ENCODE peak calls at places on chromosomes 7 and 10, in five cellular contexts. U is A549, G is fibroblast of mammary gland, J is colonic mucosa, T is fibroblast of lung. V is an unnamed sample.

GRCh38 chr10:30647089-30647488 is 17.5 kb upstream of the LYZL2 start:
- DNase-seq in J (no peak), U (no peak), G (no peak), T (no peak), V (no peak)

GRCh38 chr7:139775829-139776266 is 1.9 kb downstream of the HIPK2 start:
- DNase-seq in T (peak), U (peak), G (peak), J (peak), V (peak)

GRCh38 chr7:34163956-34164355 is 258.6 kb downstream of the BMPER start:
- DNase-seq in U (no peak), T (no peak), J (no peak), G (no peak), V (no peak)

GRCh38 chr10:88346151-88346977 is 236.8 kb downstream of the RNLS start:
- DNase-seq in T (no peak), G (no peak), J (no peak), U (no peak), V (no peak)

GRCh38 chr10:15262036-15262713 is 93.7 kb upstream of the NMT2 start:
- DNase-seq in U (peak), J (peak), G (peak), T (peak), V (peak)

GRCh38 chr7:110253083-110253482 is 837.8 kb upstream of the LRRN3 start:
- DNase-seq in U (no peak), G (no peak), J (no peak), T (peak), V (no peak)

GRCh38 chr7:64183126-64183742 is 23.8 kb upstream of the ZNF735 start:
- DNase-seq in U (no peak), T (no peak), J (no peak), G (no peak), V (no peak)

GRCh38 chr10:120715214-120715613 is 135.9 kb upstream of the WDR11 start:
- DNase-seq in U (no peak), T (no peak), J (no peak), G (no peak), V (no peak)

GRCh38 chr10:69438531-69439349 is 12.5 kb upstream of the TSPAN15 start:
- DNase-seq in G (peak), T (peak), U (peak), J (no peak), V (peak)

GRCh38 chr10:124419635-124420034 is 912 bp upstream of the OAT start:
- DNase-seq in G (no peak), U (no peak), J (no peak), T (no peak), V (no peak)

GRCh38 chr10:44995581-44995913 is 5.2 kb upstream of the ZNF22 start:
- DNase-seq in U (no peak), J (no peak), G (no peak), T (no peak), V (no peak)

GRCh38 chr7:519974-520458 is 370 bp upstream of the PDGFA start:
- DNase-seq in T (peak), J (no peak), G (peak), U (peak), V (peak)

GRCh38 chr10:121926669-121927360 is 1.0 kb downstream of the ATE1 start:
- DNase-seq in T (peak), J (no peak), U (peak), G (peak), V (peak)

GRCh38 chr7:158329686-158330085 is 257.9 kb downstream of the PTPRN2 start:
- DNase-seq in T (no peak), U (no peak), G (no peak), J (no peak), V (no peak)

GRCh38 chr10:8338177-8338766 is 283.8 kb downstream of the GATA3 start:
- DNase-seq in J (no peak), U (no peak), G (no peak), T (no peak), V (no peak)

GRCh38 chr10:77770868-77771175 is 133.2 kb upstream of the KCNMA1 start:
- DNase-seq in T (no peak), U (no peak), G (no peak), J (no peak), V (no peak)

GRCh38 chr10:114306116-114306973 is 67.3 kb downstream of the VWA2 start:
- DNase-seq in J (no peak), G (peak), T (peak), U (peak), V (peak)

GRCh38 chr7:1169409-1170368 is 9.7 kb upstream of the ZFAND2A start:
- DNase-seq in T (peak), J (peak), U (peak), G (peak), V (peak)

GRCh38 chr7:15007507-15007906 is 105.0 kb upstream of the DGKB start:
- DNase-seq in G (peak), J (no peak), U (no peak), T (peak), V (no peak)

GRCh38 chr7:157715071-157715937 is 378.5 kb downstream of the DNAJB6 start:
- DNase-seq in T (no peak), G (no peak), U (no peak), J (no peak), V (no peak)

GRCh38 chr7:118898284-118898683 is 673.8 kb downstream of the ANKRD7 start:
- DNase-seq in U (no peak), G (no peak), J (no peak), T (no peak), V (no peak)

GRCh38 chr10:100724531-100725027 is 20.8 kb upstream of the PAX2 start:
- DNase-seq in U (no peak), T (no peak), G (no peak), J (no peak), V (no peak)

GRCh38 chr10:43963793-43964425 is 315.2 kb upstream of the ZNF32 start:
- DNase-seq in T (no peak), U (no peak), G (no peak), J (no peak), V (no peak)

GRCh38 chr10:43961523-43962345 is 313.1 kb upstream of the ZNF32 start:
- DNase-seq in J (no peak), U (no peak), T (no peak), G (no peak), V (peak)

GRCh38 chr10:43960981-43961380 is 312.3 kb upstream of the ZNF32 start:
- DNase-seq in U (no peak), J (no peak), G (no peak), T (no peak), V (no peak)

GRCh38 chr10:43963379-43963778 is 314.7 kb upstream of the ZNF32 start:
- DNase-seq in G (no peak), T (no peak), J (peak), U (no peak), V (no peak)

GRCh38 chr10:43962346-43963191 is 313.9 kb upstream of the ZNF32 start:
- DNase-seq in T (peak), U (no peak), J (peak), G (peak), V (peak)
- TF ChIP-seq CTCF in T (no peak), U (no peak), J (no peak), G (no peak), V (no peak)

DNA sequence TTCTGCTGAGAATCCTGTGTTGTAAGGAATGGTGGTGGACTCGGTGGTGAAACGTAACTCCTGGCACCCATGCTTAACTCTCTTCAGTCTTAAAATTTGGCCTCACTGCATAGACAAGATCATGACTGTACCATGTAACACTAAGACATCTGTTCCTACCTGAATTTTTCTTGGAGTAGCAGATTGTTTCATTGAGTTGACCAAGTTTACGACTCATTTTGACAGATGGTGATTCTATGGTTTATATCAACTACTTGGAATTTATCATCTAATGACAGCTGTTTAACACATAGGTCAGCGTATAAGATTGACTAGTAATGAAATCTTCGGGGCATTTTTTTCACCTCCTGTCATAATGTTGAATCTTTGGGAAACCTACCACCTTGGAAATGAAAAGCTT is 184.2 kb downstream of the CELF2 start:
- DNase-seq in G (no peak), J (no peak), U (no peak), T (no peak), V (no peak)
- H3K4me3 ChIP-seq in G (no peak), J (no peak), U (no peak), T (no peak), V (no peak)

GRCh38 chr7:54477083-54477482 is 65.1 kb upstream of the VSTM2A start:
- DNase-seq in T (no peak), J (no peak), U (no peak), G (peak), V (no peak)
- TF ChIP-seq CTCF in T (no peak), J (no peak), U (no peak), G (peak), V (no peak)

GRCh38 chr7:22351878-22352277 is 5.1 kb downstream of the RAPGEF5 start:
- DNase-seq in T (no peak), G (peak), U (no peak), J (no peak), V (peak)
- H3K4me3 ChIP-seq in T (no peak), G (no peak), U (no peak), J (no peak), V (no peak)

GRCh38 chr10:96642530-96642929 is 55.7 kb upstream of the TM9SF3 start:
- DNase-seq in U (no peak), J (no peak), T (no peak), G (no peak), V (no peak)

GRCh38 chr10:96642973-96643372 is 56.2 kb upstream of the TM9SF3 start:
- DNase-seq in U (no peak), G (peak), J (peak), T (no peak), V (no peak)

GRCh38 chr10:96645191-96645721 is 58.4 kb upstream of the TM9SF3 start:
- DNase-seq in T (no peak), G (no peak), U (no peak), J (no peak), V (no peak)

GRCh38 chr10:96641896-96642295 is 55.1 kb upstream of the TM9SF3 start:
- DNase-seq in J (no peak), U (no peak), T (no peak), G (no peak), V (no peak)

GRCh38 chr10:96643920-96644319 is 57.1 kb upstream of the TM9SF3 start:
- DNase-seq in U (no peak), J (no peak), G (no peak), T (no peak), V (no peak)
- TF ChIP-seq CTCF in U (no peak), J (no peak), G (peak), T (no peak), V (no peak)

GRCh38 chr7:135748770-135749169 is at the start of gene FAM180A:
- DNase-seq in T (peak), U (no peak), G (peak), J (peak), V (peak)

GRCh38 chr7:135743907-135744789 is 4.5 kb downstream of the FAM180A start:
- DNase-seq in T (peak), G (peak), J (no peak), U (no peak), V (peak)

GRCh38 chr7:135745702-135746312 is 2.8 kb downstream of the FAM180A start:
- DNase-seq in U (peak), G (peak), T (peak), J (peak), V (peak)

GRCh38 chr7:135744938-135745701 is 3.5 kb downstream of the FAM180A start:
- DNase-seq in J (no peak), U (no peak), T (peak), G (peak), V (peak)

DNA sequence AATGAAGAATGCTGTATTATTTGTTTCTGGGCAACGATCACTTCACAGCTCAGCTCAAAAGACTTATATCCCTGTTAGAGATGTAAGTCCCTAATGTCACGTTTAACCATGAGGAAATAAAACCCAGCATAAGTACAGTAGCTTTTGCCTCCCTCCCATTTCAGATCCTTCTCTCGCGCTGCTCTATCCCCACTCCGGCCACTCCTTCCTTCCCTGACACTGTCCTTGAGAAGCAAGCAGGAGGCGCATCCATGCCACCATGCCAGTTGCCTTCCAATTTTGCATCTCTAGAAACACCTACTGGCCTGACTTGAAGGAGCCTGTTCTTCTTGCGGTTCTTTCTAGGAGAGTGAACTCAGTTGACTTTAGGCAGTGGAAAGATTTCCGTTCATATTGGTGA is 1.2 kb downstream of the FAM180A start:
- DNase-seq in G (peak), T (no peak), J (no peak), U (no peak), V (no peak)
- H3K4me3 ChIP-seq in G (peak), T (peak), J (no peak), U (no peak), V (no peak)

DNA sequence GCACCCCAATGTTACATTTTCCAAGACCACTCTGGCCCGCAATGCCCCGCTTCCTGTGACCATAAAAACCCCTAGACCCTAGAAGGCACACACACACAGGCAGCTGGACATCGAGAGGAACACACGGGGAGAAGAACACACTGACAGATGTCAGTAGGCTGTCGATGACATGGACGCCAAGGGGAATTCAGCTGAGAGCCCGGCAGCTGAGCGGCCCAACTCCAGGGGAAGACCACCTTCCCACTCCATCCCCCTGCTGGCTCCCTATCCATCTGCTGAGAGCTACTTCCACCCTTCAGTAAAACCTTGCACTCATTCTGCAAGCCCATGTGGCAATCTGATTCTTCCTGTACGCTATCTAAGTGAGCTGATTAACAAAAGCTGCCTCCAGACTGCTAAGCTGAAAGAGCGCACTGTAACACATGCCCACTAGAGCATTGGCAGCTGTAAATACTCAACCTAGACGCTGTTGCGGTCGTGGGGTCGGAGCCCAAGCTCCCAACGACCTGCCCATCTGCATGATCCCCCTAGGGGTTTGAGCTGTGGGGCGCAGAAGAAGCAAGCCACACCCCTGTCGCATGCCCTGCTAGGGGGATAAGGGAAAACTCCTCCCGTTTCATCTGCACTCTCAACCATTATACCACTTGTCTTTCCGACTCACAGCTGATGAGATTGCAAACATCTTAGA is 843.6 kb upstream of the POT1 start:
- DNase-seq in G (no peak), J (no peak), T (no peak), U (no peak), V (no peak)
- TF ChIP-seq CTCF in G (no peak), J (no peak), T (no peak), U (no peak), V (no peak)